ENCODE peak calls at places on chromosomes 7 and 10, in five cellular contexts. One of them, this sample, is unnamed.
A peak's percentile ranks its signal among the peaks of the same experiment; 100 is the strongest.

GRCh38 chr7:132171130-132171576 is 405.1 kb downstream of the PLXNA4 start:
- DNase-seq in Panc1: no peak
- DNase-seq in stomach: no peak
- DNase-seq in SK-N-SH: no peak
- DNase-seq in HepG2: no peak
- DNase-seq in this sample: no peak

GRCh38 chr7:30697716-30698460 is 15.6 kb upstream of the CRHR2 start:
- DNase-seq in Panc1: no peak
- DNase-seq in stomach: no peak
- DNase-seq in SK-N-SH: no peak
- DNase-seq in HepG2: no peak
- DNase-seq in this sample: no peak

GRCh38 chr10:119538632-119539358 is 3.7 kb downstream of the RGS10 start:
- DNase-seq in Panc1: no peak
- DNase-seq in stomach: no peak
- DNase-seq in SK-N-SH: no peak
- DNase-seq in HepG2: no peak
- DNase-seq in this sample: no peak

GRCh38 chr7:36667007-36667406 is 57.3 kb downstream of the AOAH start:
- DNase-seq in Panc1: no peak
- DNase-seq in stomach: no peak
- DNase-seq in SK-N-SH: no peak
- DNase-seq in HepG2: no peak
- DNase-seq in this sample: no peak

GRCh38 chr10:8670461-8670860 is 616.0 kb downstream of the GATA3 start:
- DNase-seq in Panc1: no peak
- DNase-seq in stomach: no peak
- DNase-seq in SK-N-SH: no peak
- DNase-seq in HepG2: no peak
- DNase-seq in this sample: no peak

GRCh38 chr7:123594813-123595241 is 6.8 kb upstream of the ASB15 start:
- DNase-seq in Panc1: no peak
- DNase-seq in stomach: no peak
- DNase-seq in SK-N-SH: no peak
- DNase-seq in HepG2: peak; percentile 59
- DNase-seq in this sample: no peak

GRCh38 chr7:20352573-20353304 is 22.0 kb downstream of the ITGB8 start:
- DNase-seq in Panc1: no peak
- DNase-seq in stomach: no peak
- DNase-seq in SK-N-SH: no peak
- DNase-seq in HepG2: no peak
- DNase-seq in this sample: no peak

GRCh38 chr7:1050254-1050906 is 6.0 kb downstream of the GPR146 start:
- DNase-seq in Panc1: no peak
- DNase-seq in stomach: no peak
- DNase-seq in SK-N-SH: no peak
- DNase-seq in HepG2: no peak
- DNase-seq in this sample: no peak

GRCh38 chr10:104417629-104418292 is 64.1 kb downstream of the CFAP58 start:
- DNase-seq in Panc1: no peak
- DNase-seq in stomach: no peak
- DNase-seq in SK-N-SH: no peak
- DNase-seq in HepG2: no peak
- DNase-seq in this sample: no peak

GRCh38 chr7:130352335-130353074 is 7.9 kb downstream of the CPA5 start:
- DNase-seq in Panc1: no peak
- DNase-seq in stomach: no peak
- DNase-seq in SK-N-SH: peak; percentile 19
- DNase-seq in HepG2: no peak
- DNase-seq in this sample: no peak

GRCh38 chr10:49509904-49510303 is 29.0 kb downstream of the ERCC6 start:
- DNase-seq in Panc1: no peak
- DNase-seq in stomach: no peak
- DNase-seq in SK-N-SH: no peak
- DNase-seq in HepG2: no peak
- DNase-seq in this sample: no peak

GRCh38 chr7:54944179-54944578 is 74.6 kb upstream of the EGFR start:
- DNase-seq in Panc1: no peak
- DNase-seq in stomach: no peak
- DNase-seq in SK-N-SH: no peak
- DNase-seq in HepG2: no peak
- DNase-seq in this sample: no peak

GRCh38 chr7:93551063-93551895 is 23.2 kb downstream of the CALCR start:
- DNase-seq in Panc1: peak; percentile 20
- DNase-seq in stomach: no peak
- DNase-seq in SK-N-SH: no peak
- DNase-seq in HepG2: peak; percentile 17
- DNase-seq in this sample: peak; percentile 58

GRCh38 chr10:47261121-47261520 is 38.9 kb upstream of the GDF10 start:
- DNase-seq in Panc1: no peak
- DNase-seq in stomach: no peak
- DNase-seq in SK-N-SH: no peak
- DNase-seq in HepG2: no peak
- DNase-seq in this sample: no peak

GRCh38 chr10:35739998-35740397 is 97.9 kb upstream of the FZD8 start:
- DNase-seq in Panc1: no peak
- DNase-seq in stomach: no peak
- DNase-seq in SK-N-SH: no peak
- DNase-seq in HepG2: no peak
- DNase-seq in this sample: no peak

GRCh38 chr7:492714-493065 is 27.0 kb downstream of the PDGFA start:
- DNase-seq in Panc1: no peak
- DNase-seq in stomach: no peak
- DNase-seq in SK-N-SH: no peak
- DNase-seq in HepG2: no peak
- DNase-seq in this sample: no peak

GRCh38 chr10:114100848-114101741 is 57.4 kb downstream of the ADRB1 start:
- DNase-seq in Panc1: no peak
- DNase-seq in stomach: no peak
- DNase-seq in SK-N-SH: peak; percentile 48
- DNase-seq in HepG2: no peak
- DNase-seq in this sample: no peak

GRCh38 chr7:52838981-52839411 is 196.4 kb upstream of the POM121L12 start:
- DNase-seq in Panc1: no peak
- DNase-seq in stomach: no peak
- DNase-seq in SK-N-SH: no peak
- DNase-seq in HepG2: no peak
- DNase-seq in this sample: no peak

GRCh38 chr10:72087392-72087968 is 871 bp downstream of the SPOCK2 start:
- DNase-seq in Panc1: no peak
- DNase-seq in stomach: no peak
- DNase-seq in SK-N-SH: peak; percentile 68
- DNase-seq in HepG2: no peak
- DNase-seq in this sample: no peak

GRCh38 chr10:114709966-114710365 is 51.9 kb upstream of the ABLIM1 start:
- DNase-seq in Panc1: peak; percentile 36
- DNase-seq in stomach: no peak
- DNase-seq in SK-N-SH: no peak
- DNase-seq in HepG2: no peak
- DNase-seq in this sample: no peak

GRCh38 chr7:14018751-14019150 is 29.3 kb upstream of the ETV1 start:
- DNase-seq in Panc1: no peak
- DNase-seq in stomach: no peak
- DNase-seq in SK-N-SH: no peak
- DNase-seq in HepG2: no peak
- DNase-seq in this sample: no peak

GRCh38 chr10:71223365-71224058 is 11.1 kb downstream of the UNC5B start:
- DNase-seq in Panc1: no peak
- DNase-seq in stomach: no peak
- DNase-seq in SK-N-SH: peak; percentile 84
- DNase-seq in HepG2: no peak
- DNase-seq in this sample: no peak

GRCh38 chr10:86226801-86227201 is 139.8 kb downstream of the GRID1 start:
- DNase-seq in Panc1: no peak
- DNase-seq in stomach: no peak
- DNase-seq in SK-N-SH: peak; percentile 60
- DNase-seq in HepG2: no peak
- DNase-seq in this sample: no peak

GRCh38 chr10:99234739-99235468 is 748 bp downstream of the HPSE2 start:
- DNase-seq in Panc1: no peak
- DNase-seq in stomach: no peak
- DNase-seq in SK-N-SH: no peak
- DNase-seq in HepG2: no peak
- DNase-seq in this sample: no peak

GRCh38 chr10:117350905-117351304 is 24.3 kb downstream of the PDZD8 start:
- DNase-seq in Panc1: no peak
- DNase-seq in stomach: no peak
- DNase-seq in SK-N-SH: no peak
- DNase-seq in HepG2: no peak
- DNase-seq in this sample: no peak

GRCh38 chr7:77982926-77983550 is 184.5 kb downstream of the PHTF2 start:
- DNase-seq in Panc1: no peak
- DNase-seq in stomach: no peak
- DNase-seq in SK-N-SH: no peak
- DNase-seq in HepG2: no peak
- DNase-seq in this sample: no peak

GRCh38 chr10:70803768-70804423 is 11.9 kb upstream of the SGPL1 start:
- DNase-seq in Panc1: no peak
- DNase-seq in stomach: peak; percentile 38
- DNase-seq in SK-N-SH: no peak
- DNase-seq in HepG2: no peak
- DNase-seq in this sample: no peak

GRCh38 chr10:52239771-52240170 is 74.3 kb upstream of the DKK1 start:
- DNase-seq in Panc1: no peak
- DNase-seq in stomach: no peak
- DNase-seq in SK-N-SH: no peak
- DNase-seq in HepG2: no peak
- DNase-seq in this sample: no peak

GRCh38 chr7:12692035-12692434 is 4.6 kb downstream of the ARL4A start:
- DNase-seq in Panc1: no peak
- DNase-seq in stomach: no peak
- DNase-seq in SK-N-SH: no peak
- DNase-seq in HepG2: no peak
- DNase-seq in this sample: no peak

GRCh38 chr7:118217068-118217715 is 7.3 kb upstream of the ANKRD7 start:
- DNase-seq in Panc1: no peak
- DNase-seq in stomach: no peak
- DNase-seq in SK-N-SH: no peak
- DNase-seq in HepG2: no peak
- DNase-seq in this sample: no peak

GRCh38 chr7:881441-882234 is 5.3 kb downstream of the GET4 start:
- DNase-seq in Panc1: no peak
- DNase-seq in stomach: no peak
- DNase-seq in SK-N-SH: no peak
- DNase-seq in HepG2: no peak
- DNase-seq in this sample: no peak

GRCh38 chr7:111509298-111509697 is 53.0 kb downstream of the IMMP2L start:
- DNase-seq in Panc1: no peak
- DNase-seq in stomach: no peak
- DNase-seq in SK-N-SH: no peak
- DNase-seq in HepG2: no peak
- DNase-seq in this sample: no peak

GRCh38 chr10:63210611-63211196 is 77.6 kb downstream of the NRBF2 start:
- DNase-seq in Panc1: no peak
- DNase-seq in stomach: no peak
- DNase-seq in SK-N-SH: no peak
- DNase-seq in HepG2: no peak
- DNase-seq in this sample: no peak

GRCh38 chr7:36777062-36777461 is 52.8 kb upstream of the AOAH start:
- DNase-seq in Panc1: no peak
- DNase-seq in stomach: no peak
- DNase-seq in SK-N-SH: no peak
- DNase-seq in HepG2: no peak
- DNase-seq in this sample: no peak

GRCh38 chr7:99943641-99944507 is 14.5 kb upstream of the GJC3 start:
- DNase-seq in Panc1: no peak
- DNase-seq in stomach: no peak
- DNase-seq in SK-N-SH: no peak
- DNase-seq in HepG2: no peak
- DNase-seq in this sample: no peak

GRCh38 chr7:157279973-157280841 is 56.6 kb upstream of the DNAJB6 start:
- DNase-seq in Panc1: no peak
- DNase-seq in stomach: no peak
- DNase-seq in SK-N-SH: peak; percentile 41
- DNase-seq in HepG2: no peak
- DNase-seq in this sample: no peak
- TF ChIP-seq POLR2AphosphoS5 in Panc1: no peak
- TF ChIP-seq POLR2AphosphoS5 in stomach: no peak
- TF ChIP-seq POLR2AphosphoS5 in SK-N-SH: no peak
- TF ChIP-seq POLR2AphosphoS5 in HepG2: no peak
- TF ChIP-seq POLR2AphosphoS5 in this sample: no peak

GRCh38 chr10:100989088-100989487 is 1.7 kb downstream of the TWNK start:
- DNase-seq in Panc1: no peak
- DNase-seq in stomach: no peak
- DNase-seq in SK-N-SH: no peak
- DNase-seq in HepG2: no peak
- DNase-seq in this sample: no peak
- H3K27ac ChIP-seq in Panc1: peak overlapping the region; percentile 95
- H3K27ac ChIP-seq in stomach: no peak overlapping the region
- H3K27ac ChIP-seq in SK-N-SH: no peak overlapping the region
- H3K27ac ChIP-seq in HepG2: no peak overlapping the region
- H3K27ac ChIP-seq in this sample: no peak overlapping the region

DNA sequence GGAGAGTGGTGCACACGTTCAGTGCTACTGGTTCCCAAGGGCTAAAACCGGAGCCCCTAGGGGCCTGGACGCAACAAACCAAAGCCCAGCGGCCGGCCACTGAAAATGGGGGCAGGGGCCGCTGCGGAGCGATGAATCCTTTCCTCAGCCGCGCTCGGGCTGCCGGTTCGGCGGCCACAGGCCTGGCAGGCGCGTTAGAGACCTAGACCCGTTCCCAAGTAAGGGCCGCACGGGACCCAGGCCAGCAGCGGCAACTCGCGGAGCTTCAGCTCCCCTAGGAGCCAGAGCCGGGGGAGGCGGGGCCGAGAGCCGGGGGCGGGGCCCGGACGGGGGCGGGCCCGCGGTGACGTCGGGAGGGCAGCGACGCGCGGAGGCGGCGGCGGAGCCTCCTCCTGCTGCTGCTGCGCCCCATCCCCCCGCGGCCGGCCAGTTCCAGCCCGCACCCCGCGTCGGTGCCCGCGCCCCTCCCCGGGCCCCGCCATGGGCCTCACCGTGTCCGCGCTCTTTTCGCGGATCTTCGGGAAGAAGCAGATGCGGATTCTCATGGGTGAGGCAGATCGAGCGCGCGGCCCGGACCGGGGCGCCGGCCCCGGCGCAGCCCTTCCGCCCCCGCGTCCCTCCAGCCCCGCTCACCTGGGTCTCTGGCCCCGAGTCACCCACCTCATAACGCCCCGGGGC is at the start of gene ARF5:
- DNase-seq in Panc1: no peak
- DNase-seq in stomach: peak; percentile 92
- DNase-seq in SK-N-SH: peak; percentile 100
- DNase-seq in HepG2: peak; percentile 60
- DNase-seq in this sample: no peak
- TF ChIP-seq POLR2AphosphoS5 in Panc1: no peak
- TF ChIP-seq POLR2AphosphoS5 in stomach: peak; percentile 59
- TF ChIP-seq POLR2AphosphoS5 in SK-N-SH: peak; percentile 83
- TF ChIP-seq POLR2AphosphoS5 in HepG2: peak; percentile 79
- TF ChIP-seq POLR2AphosphoS5 in this sample: peak; percentile 73

DNA sequence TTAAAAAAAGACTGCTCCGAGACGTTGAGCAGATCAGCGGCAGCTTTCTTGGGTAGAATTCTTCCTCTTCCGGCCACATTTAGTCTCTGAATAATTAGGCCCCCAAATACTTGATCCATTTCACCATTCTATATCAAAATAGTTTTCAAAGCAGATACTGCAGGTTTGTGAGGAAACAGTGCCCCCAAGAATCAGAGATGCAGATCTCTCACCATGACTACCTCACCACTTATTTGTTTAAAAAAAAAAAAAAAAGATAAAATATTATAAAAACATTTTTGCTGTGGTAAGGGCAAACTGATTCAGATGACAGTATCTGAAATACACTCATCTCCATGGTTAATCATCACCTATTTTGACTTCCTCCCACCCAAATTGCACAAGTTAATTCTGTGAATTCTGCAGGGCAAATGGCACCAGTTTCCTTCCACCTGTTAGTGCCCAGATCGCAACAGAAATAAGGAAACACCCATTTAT is 210.4 kb downstream of the FAM107B start:
- DNase-seq in Panc1: no peak
- DNase-seq in stomach: no peak
- DNase-seq in SK-N-SH: no peak
- DNase-seq in HepG2: no peak
- DNase-seq in this sample: no peak
- H3K27ac ChIP-seq in Panc1: no peak overlapping the region
- H3K27ac ChIP-seq in stomach: peak overlapping the region; percentile 48
- H3K27ac ChIP-seq in SK-N-SH: no peak overlapping the region
- H3K27ac ChIP-seq in HepG2: no peak overlapping the region
- H3K27ac ChIP-seq in this sample: no peak overlapping the region